ENCODE peak calls at places on chromosomes 6 and 20, in nine cellular contexts. A is AG09309, V is HCT116, C is astrocyte of the spinal cord, R is GM23338, X is lower leg skin, U is thoracic aorta, I is lower lobe of right lung, N is A673. J is an unnamed sample.
A peak's percentile ranks its signal among the peaks of the same experiment; 100 is the strongest.

GRCh38 chr20:3839328-3839727 is 7.3 kb upstream of the MAVS start:
- DNase-seq in A (no peak), V (no peak), C (no peak), R (no peak), X (no peak), U (no peak), I (no peak), N (no peak), J (no peak)

GRCh38 chr6:75481936-75482593 is 11.5 kb downstream of the FILIP1 start:
- DNase-seq in A (no peak), V (no peak), C (peak; percentile 27), R (no peak), X (no peak), U (no peak), I (no peak), N (no peak), J (no peak)

GRCh38 chr20:10498196-10498595 is 63.1 kb downstream of the SLX4IP start:
- DNase-seq in A (no peak), V (no peak), C (no peak), R (no peak), X (no peak), U (no peak), I (no peak), N (no peak), J (no peak)

GRCh38 chr20:2387180-2387577 is 6.5 kb downstream of the TGM6 start:
- DNase-seq in A (no peak), V (peak; percentile 39), C (peak; percentile 33), R (peak; percentile 74), X (peak; percentile 78), U (no peak), I (no peak), N (peak; percentile 54), J (no peak)

GRCh38 chr6:148711833-148712653 is 34.8 kb upstream of the UST start:
- DNase-seq in A (no peak), V (no peak), C (no peak), R (no peak), X (no peak), U (no peak), I (no peak), N (no peak), J (no peak)

GRCh38 chr20:38049800-38050199 is 16.3 kb downstream of the RPRD1B start:
- DNase-seq in A (no peak), V (no peak), C (peak; percentile 76), R (no peak), X (no peak), U (no peak), I (no peak), N (no peak), J (no peak)

GRCh38 chr6:132161283-132161682 is 210.1 kb upstream of the CCN2 start:
- DNase-seq in A (no peak), V (peak; percentile 16), C (peak; percentile 63), R (peak; percentile 75), X (no peak), U (no peak), I (no peak), N (peak; percentile 64), J (no peak)

GRCh38 chr6:55320691-55321086 is 6.6 kb upstream of the GFRAL start:
- DNase-seq in A (no peak), V (no peak), C (no peak), R (peak; percentile 3), X (no peak), U (no peak), I (no peak), N (no peak), J (no peak)

GRCh38 chr6:166167801-166168615 is at the start of gene TBXT:
- DNase-seq in A (no peak), V (no peak), C (no peak), R (peak; percentile 91), X (no peak), U (no peak), I (no peak), N (peak; percentile 10), J (no peak)

GRCh38 chr6:167683028-167683862 is 143.5 kb upstream of the AFDN start:
- DNase-seq in A (no peak), V (peak; percentile 82), C (peak; percentile 89), R (no peak), X (no peak), U (no peak), I (no peak), N (no peak), J (peak; percentile 65)

GRCh38 chr6:21665101-21665435 is 71.5 kb downstream of the SOX4 start:
- DNase-seq in A (no peak), V (no peak), C (no peak), R (no peak), X (no peak), U (no peak), I (no peak), N (peak; percentile 11), J (no peak)

GRCh38 chr6:128888444-128889175 is 5.7 kb downstream of the LAMA2 start:
- DNase-seq in A (no peak), V (no peak), C (no peak), R (no peak), X (no peak), U (no peak), I (no peak), N (no peak), J (no peak)

GRCh38 chr6:128882560-128882959 is 378 bp upstream of the LAMA2 start:
- DNase-seq in A (no peak), V (no peak), C (no peak), R (peak; percentile 38), X (no peak), U (no peak), I (no peak), N (no peak), J (no peak)

GRCh38 chr6:128885381-128885780 is 2.4 kb downstream of the LAMA2 start:
- DNase-seq in A (no peak), V (no peak), C (no peak), R (no peak), X (no peak), U (no peak), I (no peak), N (no peak), J (no peak)

DNA sequence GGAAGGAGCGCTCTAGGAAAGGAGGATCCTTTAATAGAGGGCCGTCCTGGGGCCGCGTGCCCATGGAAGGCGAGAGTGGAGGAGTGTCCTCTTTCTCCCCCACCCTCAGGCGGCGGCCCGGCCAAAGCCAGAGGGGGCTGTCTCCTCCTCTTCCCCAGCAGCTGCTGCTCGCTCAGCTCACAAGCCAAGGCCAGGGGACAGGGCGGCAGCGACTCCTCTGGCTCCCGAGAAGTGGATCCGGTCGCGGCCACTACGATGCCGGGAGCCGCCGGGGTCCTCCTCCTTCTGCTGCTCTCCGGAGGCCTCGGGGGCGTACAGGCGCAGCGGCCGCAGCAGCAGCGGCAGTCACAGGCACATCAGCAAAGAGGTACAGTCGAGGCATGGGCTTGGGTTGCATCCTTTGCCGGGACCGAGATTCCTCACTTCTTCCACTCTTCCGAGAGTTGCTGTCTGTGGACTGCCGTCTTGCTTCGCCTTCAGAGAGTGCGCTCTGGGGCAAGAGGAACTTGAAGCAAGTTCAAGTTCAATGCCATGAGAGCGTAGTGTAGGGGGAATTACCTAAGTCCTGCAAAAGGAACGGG is at the start of gene LAMA2:
- DNase-seq in A (peak; percentile 49), V (no peak), C (peak; percentile 82), R (peak; percentile 85), X (peak; percentile 94), U (peak; percentile 14), I (peak; percentile 57), N (peak; percentile 4), J (peak; percentile 91)
- H3K4me3 ChIP-seq in A (peak within 1 kb of the TSS; percentile 75), V (no peak within 1 kb of the TSS), C (peak within 1 kb of the TSS; percentile 54), R (peak within 1 kb of the TSS; percentile 59), X (peak within 1 kb of the TSS; percentile 33), U (peak within 1 kb of the TSS; percentile 69), I (peak within 1 kb of the TSS; percentile 50), N (no peak within 1 kb of the TSS), J (peak within 1 kb of the TSS; percentile 72)

GRCh38 chr20:33731693-33732165 is at the start of gene ZNF341:
- DNase-seq in A (no peak), V (peak; percentile 39), C (peak; percentile 81), R (peak; percentile 91), X (peak; percentile 96), U (peak; percentile 56), I (peak; percentile 95), N (peak; percentile 94), J (peak; percentile 90)

GRCh38 chr20:33733654-33734576 is 2.1 kb downstream of the ZNF341 start:
- DNase-seq in A (no peak), V (no peak), C (peak; percentile 65), R (peak; percentile 49), X (no peak), U (no peak), I (no peak), N (peak; percentile 37), J (peak; percentile 29)

GRCh38 chr20:33729101-33729500 is 2.7 kb upstream of the ZNF341 start:
- DNase-seq in A (no peak), V (no peak), C (no peak), R (no peak), X (no peak), U (no peak), I (no peak), N (no peak), J (no peak)

GRCh38 chr20:33730946-33731692 is 677 bp upstream of the ZNF341 start:
- DNase-seq in A (no peak), V (no peak), C (no peak), R (no peak), X (no peak), U (no peak), I (no peak), N (no peak), J (no peak)

GRCh38 chr20:33732166-33732970 is 572 bp downstream of the ZNF341 start:
- DNase-seq in A (no peak), V (peak; percentile 57), C (peak; percentile 78), R (peak; percentile 87), X (peak; percentile 96), U (no peak), I (peak; percentile 93), N (peak; percentile 41), J (peak; percentile 89)
- TF ChIP-seq CTCF in A (no peak), V (no peak), C (peak; percentile 11), R (no peak), X (no peak), U (no peak), I (peak; percentile 14), N (no peak), J (no peak)

GRCh38 chr6:137754366-137754765 is 112.7 kb upstream of the TNFAIP3 start:
- DNase-seq in A (no peak), V (no peak), C (no peak), R (no peak), X (no peak), U (no peak), I (no peak), N (no peak), J (no peak)
- H3K4me3 ChIP-seq in A (no peak overlapping the region), V (no peak overlapping the region), C (no peak overlapping the region), R (no peak overlapping the region), X (no peak overlapping the region), U (no peak overlapping the region), I (no peak overlapping the region), N (no peak overlapping the region), J (no peak overlapping the region)

DNA sequence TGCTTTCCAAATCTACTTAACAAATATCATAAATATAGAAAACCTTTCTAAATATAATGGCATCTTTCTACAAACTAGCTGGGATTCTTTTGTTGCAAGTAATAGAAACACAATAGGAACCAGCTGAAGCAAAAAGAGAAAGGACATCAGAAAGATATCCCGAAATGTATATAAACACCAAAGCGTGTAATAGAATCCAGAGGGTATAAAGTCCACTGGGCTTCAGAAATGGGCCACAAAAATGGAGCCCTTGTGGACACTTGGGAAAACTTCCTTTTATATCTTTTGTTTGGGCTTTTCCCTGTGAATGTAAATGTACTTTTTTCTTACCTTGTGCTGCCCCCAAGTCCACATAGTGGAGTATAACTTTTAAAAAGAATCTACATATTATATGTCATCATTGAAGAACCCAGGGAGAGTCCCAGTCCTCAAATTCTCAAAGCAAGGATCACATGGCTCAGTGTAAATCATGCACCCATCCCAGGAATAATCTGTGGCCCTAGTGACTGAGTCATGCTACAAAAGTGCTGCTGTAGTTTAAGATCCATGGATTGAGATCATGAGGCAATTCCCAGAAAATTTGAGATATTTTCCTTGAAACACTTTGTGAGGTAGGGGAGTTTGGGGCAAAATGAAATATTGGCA is 457.0 kb downstream of the EPM2A start:
- DNase-seq in A (no peak), V (no peak), C (peak; percentile 13), R (no peak), X (no peak), U (no peak), I (no peak), N (no peak), J (no peak)
- TF ChIP-seq CTCF in A (no peak), V (no peak), C (no peak), R (no peak), X (no peak), U (no peak), I (no peak), N (no peak), J (no peak)

J was measured in left ventricle myocardium inferior.